ENCODE peak calls at places on chromosomes 6 and 20, in four cellular contexts. U, I, C and F are unnamed samples.

GRCh38 chr6:107607109-107607508 is 117.2 kb downstream of the SOBP start:
- DNase-seq in I (no peak), C (no peak), U (no peak), F (no peak)

GRCh38 chr20:51424270-51425041 is 118.1 kb downstream of the NFATC2 start:
- DNase-seq in C (no peak), U (no peak), I (no peak), F (no peak)

GRCh38 chr6:166258854-166259276 is 49.3 kb downstream of the PRR18 start:
- DNase-seq in U (no peak), C (peak), I (no peak), F (no peak)

GRCh38 chr20:23596856-23597255 is 8.9 kb downstream of the CST9 start:
- DNase-seq in I (no peak), U (no peak), C (no peak), F (no peak)

GRCh38 chr6:42864602-42865001 is 14.8 kb upstream of the RPL7L1 start:
- DNase-seq in C (no peak), I (no peak), U (no peak), F (no peak)

GRCh38 chr20:32554965-32555289 is 30.2 kb downstream of the NOL4L start:
- DNase-seq in C (no peak), U (no peak), I (peak), F (no peak)

GRCh38 chr20:59170406-59171349 is 7.1 kb downstream of the ZNF831 start:
- DNase-seq in I (no peak), U (no peak), C (peak), F (no peak)

GRCh38 chr6:47414517-47415167 is 62.9 kb upstream of the CD2AP start:
- DNase-seq in U (peak), C (peak), I (no peak), F (no peak)

GRCh38 chr20:59661141-59661540 is 56.8 kb downstream of the PHACTR3 start:
- DNase-seq in I (no peak), U (no peak), C (no peak), F (no peak)

GRCh38 chr6:28380381-28380780 is 19.2 kb downstream of the ZSCAN12 start:
- DNase-seq in U (no peak), C (no peak), I (no peak), F (no peak)

GRCh38 chr20:44810391-44811149 is at the start of gene RIMS4:
- DNase-seq in I (no peak), U (no peak), C (no peak), F (peak)

GRCh38 chr6:15391500-15391899 is 145.6 kb downstream of the JARID2 start:
- DNase-seq in C (no peak), I (no peak), U (no peak), F (no peak)

GRCh38 chr6:142207265-142207877 is 60.3 kb downstream of the VTA1 start:
- DNase-seq in I (no peak), U (peak), C (peak), F (peak)

GRCh38 chr20:42277203-42277602 is 659.0 kb upstream of the CHD6 start:
- DNase-seq in U (peak), I (no peak), C (no peak), F (no peak)

GRCh38 chr6:38110407-38111025 is 291.0 kb downstream of the ZFAND3 start:
- DNase-seq in I (no peak), U (no peak), C (no peak), F (no peak)

GRCh38 chr6:118525913-118526490 is 22.1 kb upstream of the PLN start:
- DNase-seq in I (no peak), U (no peak), C (no peak), F (no peak)

GRCh38 chr6:137097057-137097456 is 52.3 kb upstream of the IL20RA start:
- DNase-seq in U (no peak), I (no peak), C (no peak), F (no peak)

GRCh38 chr20:36957875-36958667 is 6.6 kb upstream of the SAMHD1 start:
- DNase-seq in C (peak), I (no peak), U (no peak), F (no peak)

GRCh38 chr6:129133770-129134192 is 250.8 kb downstream of the LAMA2 start:
- DNase-seq in I (no peak), U (no peak), C (no peak), F (no peak)

GRCh38 chr6:139262519-139263300 is 29.1 kb downstream of the TXLNB start:
- DNase-seq in U (no peak), I (no peak), C (no peak), F (no peak)

GRCh38 chr6:14734416-14735340 is 511.2 kb upstream of the JARID2 start:
- DNase-seq in C (peak), U (no peak), I (no peak), F (no peak)

GRCh38 chr6:723540-723939 is 30.6 kb upstream of the EXOC2 start:
- DNase-seq in I (no peak), U (no peak), C (no peak), F (no peak)

GRCh38 chr6:15960740-15961629 is 167.9 kb upstream of the MYLIP start:
- DNase-seq in C (peak), U (no peak), I (no peak), F (no peak)

GRCh38 chr6:87731818-87732661 is 30.0 kb upstream of the AKIRIN2 start:
- DNase-seq in U (peak), I (peak), C (peak), F (no peak)

GRCh38 chr6:91063362-91063761 is 476.5 kb upstream of the MAP3K7 start:
- DNase-seq in U (no peak), C (no peak), I (no peak), F (no peak)

GRCh38 chr20:55348201-55348600 is 657.1 kb downstream of the CBLN4 start:
- DNase-seq in U (no peak), C (no peak), I (no peak), F (no peak)

GRCh38 chr20:45336530-45337366 is 11.5 kb downstream of the SDC4 start:
- DNase-seq in I (no peak), U (no peak), C (no peak), F (no peak)

GRCh38 chr6:52735071-52735470 is 28.2 kb downstream of the GSTA2 start:
- DNase-seq in I (no peak), U (peak), C (no peak), F (no peak)

GRCh38 chr6:90386796-90387390 is 90.2 kb upstream of the BACH2 start:
- DNase-seq in U (no peak), I (no peak), C (no peak), F (no peak)

GRCh38 chr6:56357616-56358373 is 110.4 kb upstream of the COL21A1 start:
- DNase-seq in U (no peak), I (no peak), C (no peak), F (no peak)

GRCh38 chr6:82785206-82785605 is 280.4 kb downstream of the UBE3D start:
- DNase-seq in I (no peak), C (no peak), U (no peak), F (no peak)

GRCh38 chr6:121435444-121436069 is at the start of gene GJA1:
- DNase-seq in I (no peak), C (no peak), U (no peak), F (peak)

GRCh38 chr20:15045246-15045645 is 707.8 kb upstream of the FLRT3 start:
- DNase-seq in I (no peak), U (peak), C (no peak), F (no peak)

GRCh38 chr6:128204621-128205020 is 303.8 kb upstream of the THEMIS start:
- DNase-seq in C (no peak), U (no peak), I (no peak), F (no peak)

GRCh38 chr6:129673758-129674157 is 36.2 kb downstream of the ARHGAP18 start:
- DNase-seq in U (no peak), C (no peak), I (no peak), F (no peak)

DNA sequence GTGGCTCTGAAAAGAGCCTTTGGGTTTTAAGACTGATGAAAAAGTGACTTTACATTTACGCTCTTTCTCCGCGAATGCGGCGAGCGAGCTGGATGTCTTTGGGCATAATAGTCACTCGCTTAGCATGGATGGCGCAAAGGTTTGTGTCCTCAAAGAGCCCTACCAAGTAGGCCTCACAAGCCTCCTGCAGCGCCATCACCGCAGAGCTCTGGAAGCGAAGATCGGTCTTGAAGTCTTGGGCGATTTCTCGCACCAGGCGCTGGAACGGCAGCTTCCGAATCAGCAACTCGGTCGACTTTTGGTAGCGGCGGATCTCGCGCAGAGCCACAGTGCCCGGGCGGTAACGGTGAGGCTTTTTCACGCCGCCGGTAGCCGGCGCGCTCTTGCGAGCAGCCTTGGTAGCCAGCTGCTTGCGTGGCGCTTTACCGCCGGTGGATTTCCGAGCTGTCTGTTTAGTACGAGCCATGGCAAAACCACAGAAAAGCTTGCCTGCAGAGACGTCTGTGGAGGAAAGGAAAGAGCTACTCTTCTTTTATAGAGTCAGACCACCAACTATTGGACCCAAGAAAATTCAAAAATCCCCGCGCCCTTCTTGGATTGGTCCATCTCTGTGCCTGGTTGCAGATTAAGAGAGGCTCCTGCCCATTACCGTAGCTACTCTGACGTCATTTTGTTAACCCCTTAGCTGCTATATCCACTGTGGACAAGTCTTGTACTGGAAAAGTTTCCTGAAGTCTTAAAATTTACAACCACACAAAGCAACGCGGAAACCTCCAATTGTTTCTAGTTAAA is 55.4 kb upstream of the HFE start:
- DNase-seq in U (peak), I (peak), C (peak), F (peak)
- TF ChIP-seq CTCF in U (no peak), I (no peak), C (no peak), F (peak)

GRCh38 chr6:10618409-10618808 is 76.0 kb downstream of the C6orf52 start:
- DNase-seq in C (no peak), I (no peak), U (no peak), F (no peak)

GRCh38 chr6:10617008-10617696 is 77.3 kb downstream of the C6orf52 start:
- DNase-seq in U (no peak), C (no peak), I (peak), F (no peak)

GRCh38 chr6:10621227-10621626 is 73.2 kb downstream of the C6orf52 start:
- DNase-seq in I (no peak), C (no peak), U (no peak), F (no peak)

GRCh38 chr6:10626154-10626741 is 68.2 kb downstream of the C6orf52 start:
- DNase-seq in U (no peak), I (no peak), C (no peak), F (no peak)

GRCh38 chr6:10621847-10622246 is 72.6 kb downstream of the C6orf52 start:
- DNase-seq in I (no peak), U (no peak), C (no peak), F (no peak)
- TF ChIP-seq CTCF in I (no peak), U (no peak), C (no peak), F (no peak)

GRCh38 chr6:146785001-146785585 is 186.3 kb downstream of the ADGB start:
- DNase-seq in U (peak), C (peak), I (no peak), F (peak)
- TF ChIP-seq CTCF in U (peak), C (peak), I (peak), F (peak)

DNA sequence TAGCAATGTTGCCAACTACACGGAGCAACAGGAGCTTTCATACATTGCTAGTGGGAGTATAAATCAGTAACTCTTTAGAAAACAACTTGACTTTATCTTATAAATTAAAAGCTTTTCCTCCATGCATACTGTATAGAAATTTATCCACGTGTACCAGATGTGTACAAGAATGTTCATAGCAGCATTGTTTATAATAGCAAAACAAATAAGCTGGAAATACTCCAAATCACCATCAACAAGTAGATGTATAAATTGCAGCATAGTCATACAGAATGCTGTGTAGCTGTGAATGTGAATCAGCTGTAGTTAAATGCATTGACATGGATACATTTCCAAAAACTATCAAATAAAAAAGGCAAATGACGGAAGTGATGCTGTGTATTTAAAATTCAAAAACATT is 6.0 kb downstream of the PSMF1 start:
- DNase-seq in U (no peak), I (no peak), C (no peak), F (no peak)
- TF ChIP-seq CTCF in U (no peak), I (no peak), C (no peak), F (no peak)

GRCh38 chr20:49969234-49969633 is 13.5 kb upstream of the SNAI1 start:
- DNase-seq in U (no peak), I (no peak), C (no peak), F (no peak)

GRCh38 chr20:49965781-49966304 is 16.9 kb upstream of the SNAI1 start:
- DNase-seq in U (peak), C (peak), I (no peak), F (no peak)

GRCh38 chr20:49961413-49961812 is 21.4 kb upstream of the SNAI1 start:
- DNase-seq in C (no peak), I (no peak), U (no peak), F (no peak)

GRCh38 chr20:49969946-49970345 is 12.8 kb upstream of the SNAI1 start:
- DNase-seq in C (no peak), I (no peak), U (no peak), F (no peak)

DNA sequence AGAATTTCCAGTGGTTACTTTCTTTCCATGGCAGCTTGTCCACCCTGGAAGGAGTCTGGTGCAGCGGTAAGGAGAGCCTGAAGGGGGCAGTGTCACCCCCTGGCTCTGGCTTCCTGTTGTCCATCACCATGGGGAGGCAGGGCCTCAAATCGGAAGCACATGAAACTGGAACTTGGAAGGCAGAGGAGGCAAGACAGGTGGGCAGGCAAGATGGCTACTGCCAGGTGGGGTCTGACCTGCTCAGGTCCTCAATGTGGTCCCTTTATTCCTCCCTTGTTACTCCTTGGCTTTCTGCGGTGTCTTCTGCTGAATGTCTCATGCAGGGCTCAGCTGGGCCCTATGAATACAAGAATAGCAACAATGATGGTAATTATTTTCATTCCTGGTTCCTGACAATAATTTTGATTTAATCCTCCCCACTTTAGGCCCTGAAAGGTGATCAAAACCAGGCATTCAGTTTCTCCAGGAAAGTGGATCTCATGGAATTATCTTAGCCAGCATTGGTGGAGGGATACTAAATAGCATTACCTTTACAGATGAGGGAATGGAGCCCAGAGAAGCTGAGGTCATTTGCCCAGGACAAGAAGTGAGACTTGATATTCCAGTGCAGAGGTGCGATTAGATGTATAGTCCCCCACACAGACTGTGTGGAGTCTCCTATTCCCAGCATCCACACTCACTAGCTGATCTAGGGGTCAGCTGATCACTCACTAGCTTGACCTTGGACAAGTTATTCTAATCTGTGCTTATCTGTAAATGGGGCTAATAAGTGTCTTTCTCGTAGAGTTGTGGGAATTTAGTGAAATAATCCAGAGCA is 17.6 kb upstream of the SNAI1 start:
- DNase-seq in I (no peak), U (peak), C (peak), F (peak)
- TF ChIP-seq CTCF in I (peak), U (peak), C (peak), F (peak)

GRCh38 chr6:135938588-135939215 is 87.2 kb downstream of the PDE7B start:
- DNase-seq in I (no peak), U (peak), C (peak), F (no peak)
- TF ChIP-seq CTCF in I (peak), U (peak), C (no peak), F (peak)

DNA sequence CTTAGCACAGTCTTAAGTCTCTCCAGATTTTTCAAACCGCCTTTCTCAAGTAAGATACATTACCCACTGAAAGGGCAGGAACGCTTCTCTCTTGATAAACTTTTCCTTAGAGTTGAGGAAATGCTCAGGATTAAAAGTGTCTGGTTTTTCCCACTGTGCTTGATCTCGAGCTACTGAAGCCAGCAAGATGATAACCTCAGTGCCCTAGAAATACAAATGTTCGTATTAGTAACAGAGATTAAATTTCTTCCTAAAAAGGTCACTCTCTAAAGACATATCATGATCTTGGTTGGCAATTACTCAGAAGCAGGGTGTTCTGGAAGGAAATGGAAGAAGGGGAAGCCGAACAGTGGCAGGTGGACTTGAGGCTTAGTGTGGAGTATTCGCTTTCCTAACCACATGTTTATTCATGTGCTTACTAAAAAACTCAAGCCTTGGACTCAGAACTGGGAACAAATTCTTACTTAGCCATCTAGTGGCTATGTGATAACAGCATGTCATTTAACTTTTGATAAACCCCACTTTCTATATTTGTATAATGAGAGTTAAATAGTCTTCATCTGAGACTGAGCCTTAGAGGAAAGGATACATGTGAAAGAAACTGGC is 20.1 kb downstream of the C6orf141 start:
- DNase-seq in C (no peak), U (no peak), I (no peak), F (no peak)
- TF ChIP-seq CTCF in C (no peak), U (no peak), I (no peak), F (no peak)

GRCh38 chr6:84731901-84732300 is 32.5 kb downstream of the TBX18 start:
- DNase-seq in C (no peak), I (no peak), U (no peak), F (no peak)

GRCh38 chr6:84733889-84734288 is 30.5 kb downstream of the TBX18 start:
- DNase-seq in U (no peak), C (no peak), I (no peak), F (no peak)

GRCh38 chr6:84728602-84729001 is 35.8 kb downstream of the TBX18 start:
- DNase-seq in U (no peak), C (no peak), I (no peak), F (no peak)
- TF ChIP-seq CTCF in U (peak), C (no peak), I (no peak), F (peak)

GRCh38 chr20:6381887-6382286 is 259.1 kb upstream of the FERMT1 start:
- DNase-seq in C (no peak), I (no peak), U (no peak), F (no peak)
- TF ChIP-seq CTCF in C (no peak), I (peak), U (no peak), F (peak)

GRCh38 chr6:167487706-167488664 is 163.1 kb downstream of the TTLL2 start:
- DNase-seq in I (peak), U (no peak), C (no peak), F (no peak)

GRCh38 chr6:167481527-167481926 is 156.6 kb downstream of the TTLL2 start:
- DNase-seq in I (no peak), U (no peak), C (no peak), F (no peak)

GRCh38 chr6:167479967-167480653 is 155.2 kb downstream of the TTLL2 start:
- DNase-seq in U (no peak), I (no peak), C (no peak), F (no peak)

GRCh38 chr6:167485186-167485978 is 160.5 kb downstream of the TTLL2 start:
- DNase-seq in U (peak), C (no peak), I (no peak), F (no peak)
- TF ChIP-seq CTCF in U (peak), C (peak), I (peak), F (peak)